ENCODE peak calls at places on chromosomes 5 and 9, in eight cellular contexts. J is lung, W is tibial nerve, S is right lobe of liver, Q is thoracic aorta, T is DND-41, P is H7, I is neural progenitor cell. D is an unnamed sample.

GRCh38 chr5:180332051-180332517 is 21.1 kb downstream of the GFPT2 start:
- DNase-seq in Q (no peak), I (peak; percentile 80), W (no peak), S (no peak), J (no peak), P (peak; percentile 98), T (no peak), D (no peak)

GRCh38 chr5:173205921-173206320 is 29.1 kb downstream of the NKX2-5 start:
- DNase-seq in I (no peak), J (no peak), T (no peak), Q (no peak), W (no peak), S (no peak), P (no peak), D (no peak)

GRCh38 chr9:106796771-106797170 is 66.2 kb upstream of the ZNF462 start:
- DNase-seq in J (no peak), P (no peak), W (no peak), T (no peak), I (no peak), Q (no peak), S (no peak), D (no peak)

GRCh38 chr5:137348759-137349158 is 150.4 kb downstream of the SPOCK1 start:
- DNase-seq in Q (no peak), W (no peak), S (no peak), J (no peak), T (no peak), I (no peak), P (no peak), D (no peak)

GRCh38 chr9:128818839-128819715 is 777 bp downstream of the ENDOG start:
- DNase-seq in S (peak; percentile 52), Q (no peak), W (no peak), J (no peak), P (peak; percentile 88), T (peak; percentile 52), I (peak; percentile 71), D (peak; percentile 57)

GRCh38 chr5:61678966-61679365 is 346.9 kb downstream of the ZSWIM6 start:
- DNase-seq in T (no peak), I (peak; percentile 41), J (no peak), W (no peak), P (peak; percentile 71), Q (no peak), S (no peak), D (no peak)

GRCh38 chr5:151023047-151023615 is 2.7 kb downstream of the GPX3 start:
- DNase-seq in Q (no peak), W (no peak), T (no peak), P (no peak), I (no peak), S (peak; percentile 71), J (peak; percentile 73), D (no peak)

GRCh38 chr9:119004618-119004990 is 364.6 kb downstream of the BRINP1 start:
- DNase-seq in T (no peak), W (peak; percentile 56), S (peak; percentile 39), I (no peak), Q (peak; percentile 90), J (peak; percentile 84), P (no peak), D (no peak)

GRCh38 chr5:59199868-59200267 is 617.0 kb downstream of the RAB3C start:
- DNase-seq in J (no peak), W (no peak), T (no peak), I (no peak), S (no peak), Q (no peak), P (no peak), D (no peak)

GRCh38 chr5:143004361-143004802 is 234.2 kb downstream of the ARHGAP26 start:
- DNase-seq in J (no peak), I (no peak), S (no peak), T (no peak), W (no peak), P (no peak), Q (no peak), D (no peak)

GRCh38 chr9:108759835-108760234 is 96.0 kb downstream of the ACTL7B start:
- DNase-seq in P (no peak), W (no peak), I (no peak), J (no peak), Q (no peak), T (no peak), S (no peak), D (no peak)

GRCh38 chr5:6311568-6312501 is 66.5 kb downstream of the MED10 start:
- DNase-seq in Q (no peak), J (no peak), T (no peak), P (no peak), W (no peak), I (no peak), S (no peak), D (no peak)

GRCh38 chr9:82532504-82532903 is 530.4 kb downstream of the RASEF start:
- DNase-seq in W (no peak), I (no peak), T (no peak), J (no peak), P (no peak), Q (no peak), S (no peak), D (no peak)

GRCh38 chr9:32413424-32413823 is 29.0 kb downstream of the ACO1 start:
- DNase-seq in Q (no peak), S (no peak), I (no peak), T (no peak), P (no peak), W (no peak), J (no peak), D (no peak)

GRCh38 chr9:127586537-127586936 is 25.5 kb upstream of the STXBP1 start:
- DNase-seq in S (peak; percentile 73), P (peak; percentile 86), I (peak; percentile 94), W (peak; percentile 75), J (peak; percentile 82), Q (no peak), T (peak; percentile 48), D (peak; percentile 43)

GRCh38 chr9:221989-222776 is 7.5 kb downstream of the DOCK8 start:
- DNase-seq in J (no peak), Q (no peak), P (no peak), I (no peak), W (no peak), T (no peak), S (no peak), D (no peak)

GRCh38 chr5:137115152-137115551 is 384.0 kb downstream of the SPOCK1 start:
- DNase-seq in P (no peak), T (no peak), I (no peak), Q (no peak), W (no peak), S (no peak), J (no peak), D (no peak)

GRCh38 chr5:103385722-103386121 is 127.2 kb downstream of the MACIR start:
- DNase-seq in T (no peak), S (no peak), Q (no peak), P (no peak), W (no peak), I (peak; percentile 19), J (no peak), D (no peak)

GRCh38 chr5:39437469-39437868 is 12.7 kb upstream of the DAB2 start:
- DNase-seq in J (no peak), W (no peak), Q (no peak), S (no peak), T (no peak), P (no peak), I (no peak), D (no peak)

GRCh38 chr5:168047043-168047668 is 244.3 kb upstream of the WWC1 start:
- DNase-seq in S (peak; percentile 31), Q (no peak), T (peak; percentile 11), W (no peak), J (peak; percentile 38), I (peak; percentile 81), P (peak; percentile 62), D (peak; percentile 6)

GRCh38 chr9:93709600-93710369 is 133.4 kb downstream of the PHF2 start:
- DNase-seq in W (no peak), Q (no peak), S (no peak), J (no peak), T (no peak), P (no peak), I (no peak), D (no peak)

GRCh38 chr5:15687401-15687800 is 187.4 kb downstream of the FBXL7 start:
- DNase-seq in J (no peak), W (no peak), I (no peak), S (no peak), Q (no peak), T (no peak), P (no peak), D (no peak)

GRCh38 chr5:181160144-181160754 is 12.9 kb downstream of the OR2V2 start:
- DNase-seq in S (no peak), T (peak; percentile 57), P (peak; percentile 96), I (peak; percentile 78), J (no peak), Q (no peak), W (no peak), D (peak; percentile 73)

GRCh38 chr9:114362394-114362793 is 25.4 kb downstream of the AKNA start:
- DNase-seq in W (no peak), Q (no peak), P (no peak), T (no peak), J (no peak), I (no peak), S (no peak), D (no peak)
- H3K36me3 ChIP-seq in W (peaks cover 39% of the 10 kb centered on the region), Q (peaks cover 72% of the 10 kb centered on the region), P (peaks cover 15% of the 10 kb centered on the region), T (peaks cover 96% of the 10 kb centered on the region), J (peaks cover 58% of the 10 kb centered on the region), I (no peaks in the 10 kb centered on the region), S (peaks cover 39% of the 10 kb centered on the region), D (peaks cover 93% of the 10 kb centered on the region)

GRCh38 chr9:100038472-100038871 is 60.3 kb downstream of the ERP44 start:
- DNase-seq in W (no peak), T (no peak), J (no peak), I (no peak), P (no peak), Q (no peak), S (no peak), D (no peak)
- H3K36me3 ChIP-seq in W (no peaks in the 10 kb centered on the region), T (peaks cover 27% of the 10 kb centered on the region), J (peaks cover 4% of the 10 kb centered on the region), I (peaks cover 2% of the 10 kb centered on the region), P (no peaks in the 10 kb centered on the region), Q (no peaks in the 10 kb centered on the region), S (no peaks in the 10 kb centered on the region), D (peaks cover 27% of the 10 kb centered on the region)

DNA sequence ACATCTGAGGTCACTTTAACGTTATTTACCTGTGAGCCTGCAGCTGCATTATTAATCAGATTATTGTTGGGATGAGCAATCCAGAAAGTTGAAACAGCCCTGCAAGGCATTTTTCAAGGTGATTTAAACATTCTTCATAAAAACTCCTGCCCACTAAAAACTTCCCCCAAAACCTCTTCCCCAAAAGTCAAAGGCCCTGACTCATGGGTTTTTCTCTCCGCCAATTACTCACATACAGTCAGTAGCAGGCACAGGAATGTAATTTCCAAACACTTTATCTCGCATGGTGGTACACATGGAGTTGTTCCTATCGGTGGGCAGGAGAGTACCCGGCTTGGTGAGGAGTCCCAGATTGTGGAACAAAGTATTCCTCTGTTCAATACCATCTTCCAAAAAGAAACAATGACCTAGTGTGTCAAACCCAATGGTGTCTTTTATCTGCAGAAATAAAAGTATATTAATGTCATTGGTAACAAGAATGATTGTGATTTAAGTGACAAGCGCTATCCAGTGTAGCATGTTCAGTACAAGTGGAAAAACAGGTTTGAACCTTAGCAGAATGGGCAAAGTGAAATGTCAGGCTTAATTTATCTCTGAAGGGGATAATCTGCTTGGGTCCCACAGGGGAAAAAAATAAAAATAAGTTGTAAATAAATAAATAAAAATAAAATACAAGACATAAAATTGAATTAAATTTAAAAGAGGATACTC is 38.3 kb downstream of the CEMIP2 start:
- DNase-seq in W (no peak), J (no peak), I (no peak), Q (no peak), P (no peak), T (no peak), S (no peak), D (no peak)
- H3K36me3 ChIP-seq in W (no peaks in the 10 kb centered on the region), J (peaks cover 21% of the 10 kb centered on the region), I (peaks cover 48% of the 10 kb centered on the region), Q (peaks cover 19% of the 10 kb centered on the region), P (peaks cover 12% of the 10 kb centered on the region), T (no peaks in the 10 kb centered on the region), S (peaks cover 26% of the 10 kb centered on the region), D (peaks cover 86% of the 10 kb centered on the region)

GRCh38 chr5:24720743-24721142 is 76.0 kb upstream of the CDH10 start:
- DNase-seq in S (no peak), Q (no peak), W (no peak), P (no peak), T (no peak), I (no peak), J (no peak), D (no peak)
- H3K36me3 ChIP-seq in S (no peaks in the 10 kb centered on the region), Q (no peaks in the 10 kb centered on the region), W (no peaks in the 10 kb centered on the region), P (no peaks in the 10 kb centered on the region), T (no peaks in the 10 kb centered on the region), I (no peaks in the 10 kb centered on the region), J (no peaks in the 10 kb centered on the region), D (no peaks in the 10 kb centered on the region)

D was measured in CD4-positive, CD25-positive, alpha-beta regulatory T cell.